ENCODE peak calls at places on chromosome 17, in nine cellular contexts. X is tibial nerve, W is Caco-2, I is GM13977, S is GM12865, E is AG10803, D is GM13976, G is mesothelial cell of epicardium, F is cardiac muscle cell. H is an unnamed sample.

GRCh38 chr17:58760248-58760647 is 4.6 kb downstream of the PPM1E start:
- DNase-seq in X (no peak), W (no peak), I (no peak), S (no peak), E (no peak), D (no peak), G (no peak), F (no peak), H (no peak)

GRCh38 chr17:81684442-81684911 is 666 bp downstream of the HGS start:
- DNase-seq in X (no peak), W (no peak), I (peak), S (no peak), E (no peak), D (no peak), G (no peak), F (no peak), H (peak)

GRCh38 chr17:40058151-40058784 is 4.1 kb upstream of the MED24 start:
- DNase-seq in X (no peak), W (no peak), I (no peak), S (no peak), E (peak), D (no peak), G (no peak), F (no peak), H (no peak)

GRCh38 chr17:19753661-19754463 is 5.8 kb upstream of the ALDH3A1 start:
- DNase-seq in X (no peak), W (peak), I (no peak), S (no peak), E (peak), D (no peak), G (no peak), F (no peak), H (no peak)

GRCh38 chr17:50177983-50178834 is 12.4 kb downstream of the SGCA start:
- DNase-seq in X (peak), W (peak), I (peak), S (peak), E (peak), D (peak), G (no peak), F (peak), H (no peak)

GRCh38 chr17:77437017-77437416 is 296.2 kb downstream of the SEC14L1 start:
- DNase-seq in X (no peak), W (no peak), I (no peak), S (no peak), E (peak), D (no peak), G (peak), F (no peak), H (peak)

GRCh38 chr17:50303051-50303450 is 28.8 kb downstream of the TMEM92 start:
- DNase-seq in X (no peak), W (no peak), I (no peak), S (no peak), E (no peak), D (no peak), G (no peak), F (no peak), H (no peak)

GRCh38 chr17:47830991-47831933 is at the start of the genes LRRC46 and MRPL10:
- DNase-seq in X (peak), W (peak), I (peak), S (peak), E (peak), D (peak), G (peak), F (peak), H (peak)

GRCh38 chr17:78665952-78666920 is 89.0 kb upstream of the DNAH17 start:
- DNase-seq in X (no peak), W (peak), I (no peak), S (peak), E (peak), D (peak), G (no peak), F (peak), H (no peak)

GRCh38 chr17:48554412-48555090 is 9.6 kb upstream of the HOXB2 start:
- DNase-seq in X (no peak), W (no peak), I (no peak), S (no peak), E (no peak), D (no peak), G (no peak), F (no peak), H (no peak)

GRCh38 chr17:2412561-2413021 is 11.7 kb upstream of the MNT start:
- DNase-seq in X (no peak), W (no peak), I (no peak), S (no peak), E (peak), D (no peak), G (no peak), F (no peak), H (no peak)

GRCh38 chr17:50396261-50397110 is 837 bp downstream of the LRRC59 start:
- DNase-seq in X (no peak), W (peak), I (no peak), S (peak), E (peak), D (no peak), G (no peak), F (peak), H (peak)

GRCh38 chr17:17225901-17226300 is 11.1 kb downstream of the FLCN start:
- DNase-seq in X (no peak), W (no peak), I (no peak), S (no peak), E (no peak), D (no peak), G (no peak), F (no peak), H (no peak)
- TF ChIP-seq CTCF in X (no peak), W (no peak), I (no peak), S (no peak), E (no peak), D (no peak), G (no peak), F (no peak), H (no peak)

GRCh38 chr17:66348605-66349165 is 46.3 kb downstream of the PRKCA start:
- DNase-seq in X (no peak), W (peak), I (no peak), S (no peak), E (peak), D (no peak), G (no peak), F (peak), H (peak)

GRCh38 chr17:66351053-66351452 is 48.6 kb downstream of the PRKCA start:
- DNase-seq in X (no peak), W (no peak), I (no peak), S (no peak), E (no peak), D (no peak), G (no peak), F (no peak), H (no peak)

GRCh38 chr17:66347661-66348604 is 45.5 kb downstream of the PRKCA start:
- DNase-seq in X (no peak), W (no peak), I (no peak), S (no peak), E (peak), D (no peak), G (no peak), F (no peak), H (no peak)

GRCh38 chr17:66351701-66352100 is 49.3 kb downstream of the PRKCA start:
- DNase-seq in X (no peak), W (no peak), I (no peak), S (no peak), E (no peak), D (no peak), G (no peak), F (no peak), H (no peak)

GRCh38 chr17:66349549-66350245 is 47.3 kb downstream of the PRKCA start:
- DNase-seq in X (no peak), W (no peak), I (no peak), S (no peak), E (no peak), D (no peak), G (no peak), F (no peak), H (no peak)
- TF ChIP-seq CTCF in X (no peak), W (no peak), I (no peak), S (no peak), E (no peak), D (no peak), G (no peak), F (no peak), H (no peak)

GRCh38 chr17:45225964-45226530 is 4.4 kb downstream of the FMNL1 start:
- DNase-seq in X (peak), W (no peak), I (peak), S (peak), E (no peak), D (peak), G (no peak), F (no peak), H (no peak)
- TF ChIP-seq CTCF in X (no peak), W (no peak), I (no peak), S (no peak), E (no peak), D (no peak), G (no peak), F (no peak), H (no peak)

DNA sequence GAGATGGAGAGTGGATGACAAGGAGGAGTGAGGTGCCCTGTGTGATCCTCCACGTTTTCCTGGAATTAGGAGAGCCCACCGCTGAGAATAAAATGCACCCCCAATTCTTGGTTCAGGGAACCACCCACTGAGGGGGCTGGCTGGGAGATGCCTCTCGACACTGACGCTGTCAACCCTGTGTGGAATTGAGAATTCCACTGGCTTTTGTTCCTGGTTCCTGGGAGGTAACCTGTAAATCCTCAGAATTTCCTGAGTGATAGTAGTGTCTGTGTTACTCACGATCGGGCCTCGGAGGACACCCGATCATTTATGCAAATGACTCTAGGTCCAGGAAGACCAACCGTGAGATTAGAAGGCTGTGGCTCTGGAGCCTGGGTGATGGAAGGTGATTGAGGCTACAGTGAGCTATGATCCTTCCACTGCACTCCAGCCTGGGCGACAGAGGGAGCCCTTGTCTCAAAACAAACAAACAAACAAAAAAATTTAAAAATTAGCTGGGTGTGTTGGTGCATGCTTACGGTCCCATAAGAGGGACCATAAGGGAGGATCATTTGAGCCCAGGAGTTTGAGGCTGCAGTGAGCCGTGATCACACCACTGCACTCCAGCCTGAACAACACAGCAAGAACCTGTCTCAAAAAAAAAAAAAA is 11.7 kb upstream of the PRPSAP1 start:
- DNase-seq in X (no peak), W (no peak), I (no peak), S (peak), E (peak), D (no peak), G (no peak), F (no peak), H (no peak)
- TF ChIP-seq CTCF in X (no peak), W (peak), I (peak), S (peak), E (peak), D (peak), G (no peak), F (peak), H (peak)

GRCh38 chr17:10457952-10458351 is 11.4 kb downstream of the MYH4 start:
- DNase-seq in X (no peak), W (no peak), I (no peak), S (no peak), E (no peak), D (no peak), G (no peak), F (no peak), H (no peak)

GRCh38 chr17:10460062-10460461 is 9.3 kb downstream of the MYH4 start:
- DNase-seq in X (no peak), W (no peak), I (no peak), S (no peak), E (no peak), D (no peak), G (no peak), F (peak), H (no peak)

GRCh38 chr17:10463402-10463801 is 6.0 kb downstream of the MYH4 start:
- DNase-seq in X (no peak), W (no peak), I (no peak), S (no peak), E (no peak), D (no peak), G (no peak), F (no peak), H (no peak)
- TF ChIP-seq CTCF in X (no peak), W (no peak), I (no peak), S (no peak), E (no peak), D (no peak), G (no peak), F (no peak), H (no peak)

GRCh38 chr17:68600123-68600880 is 865 bp downstream of the FAM20A start:
- DNase-seq in X (no peak), W (peak), I (peak), S (peak), E (no peak), D (peak), G (peak), F (peak), H (no peak)
- TF ChIP-seq CTCF in X (no peak), W (peak), I (no peak), S (no peak), E (no peak), D (no peak), G (no peak), F (peak), H (peak)

DNA sequence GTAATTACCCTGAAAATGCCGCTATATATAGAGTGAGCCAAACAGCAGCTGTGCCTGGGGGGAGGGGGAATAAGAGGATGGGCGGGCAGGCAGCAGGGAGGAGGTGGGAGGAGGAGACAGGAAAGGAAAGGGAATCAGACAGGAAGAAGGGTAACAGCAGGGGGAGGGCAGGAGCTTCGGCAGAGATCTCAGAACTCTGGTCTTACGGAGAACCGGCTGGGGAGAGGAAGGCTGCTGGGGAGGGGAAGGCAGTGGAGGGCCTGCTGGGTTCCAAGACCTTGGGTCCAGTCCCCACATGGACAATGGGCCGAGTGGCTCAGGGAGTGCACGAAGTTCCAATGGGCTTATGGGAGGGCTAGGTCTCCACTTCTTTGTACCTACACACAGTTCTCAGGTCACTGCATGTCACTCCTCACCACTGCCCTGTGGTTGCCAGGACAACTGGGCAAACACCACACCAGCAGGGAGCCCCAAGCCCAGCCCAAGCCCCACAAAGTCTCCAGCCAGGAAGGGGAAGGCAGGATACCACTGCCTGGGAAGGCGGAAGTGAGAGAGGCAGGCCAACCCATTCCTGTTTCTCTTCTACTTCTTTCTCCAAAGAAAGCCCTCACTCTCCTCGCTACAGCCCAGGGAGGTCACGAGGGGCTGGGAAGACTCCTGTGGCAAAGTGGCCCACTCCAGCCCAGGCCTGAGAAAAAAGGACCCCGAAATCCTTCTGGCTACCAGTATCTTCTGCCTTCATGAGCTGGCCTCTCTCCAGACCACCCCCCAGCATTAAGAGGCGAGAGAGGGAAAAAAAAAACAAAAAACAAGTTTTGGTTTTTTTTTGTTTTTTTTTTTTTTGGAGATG is 25.3 kb downstream of the G6PC3 start:
- DNase-seq in X (no peak), W (peak), I (peak), S (peak), E (peak), D (peak), G (peak), F (peak), H (peak)
- TF ChIP-seq CTCF in X (no peak), W (peak), I (no peak), S (no peak), E (peak), D (no peak), G (no peak), F (peak), H (peak)